ENCODE peak calls at places on chromosomes 16 and 17, in nine cellular contexts. Z, B, G, C, E, P, O, X and N are unnamed samples.

GRCh38 chr16:72740346-72740745 is 307.6 kb downstream of the ZFHX3 start:
- DNase-seq in Z (no peak), B (no peak), G (no peak), C (no peak), E (no peak), P (no peak), O (no peak), X (no peak), N (no peak)

GRCh38 chr17:75487351-75488070 is 27.8 kb downstream of the CASKIN2 start:
- DNase-seq in Z (no peak), B (no peak), G (no peak), C (no peak), E (no peak), P (peak), O (no peak), X (no peak), N (no peak)

GRCh38 chr17:76586741-76587487 is 1.3 kb upstream of the ST6GALNAC2 start:
- DNase-seq in Z (no peak), B (peak), G (no peak), C (no peak), E (no peak), P (no peak), O (no peak), X (no peak), N (no peak)

GRCh38 chr16:53785044-53785443 is 81.1 kb downstream of the FTO start:
- DNase-seq in Z (no peak), B (no peak), G (no peak), C (no peak), E (no peak), P (no peak), O (peak), X (no peak), N (no peak)

GRCh38 chr17:69773081-69773480 is 301.9 kb upstream of the KCNJ16 start:
- DNase-seq in Z (no peak), B (no peak), G (no peak), C (no peak), E (no peak), P (no peak), O (peak), X (no peak), N (no peak)

GRCh38 chr16:7967986-7968509 is 622.3 kb downstream of the TMEM114 start:
- DNase-seq in Z (no peak), B (no peak), G (no peak), C (no peak), E (no peak), P (no peak), O (no peak), X (no peak), N (no peak)

GRCh38 chr16:66161942-66162341 is 204.5 kb upstream of the CDH5 start:
- DNase-seq in Z (no peak), B (no peak), G (no peak), C (no peak), E (no peak), P (no peak), O (no peak), X (no peak), N (no peak)

GRCh38 chr17:30161601-30162000 is 45.0 kb downstream of the NSRP1 start:
- DNase-seq in Z (no peak), B (no peak), G (no peak), C (no peak), E (no peak), P (no peak), O (no peak), X (no peak), N (no peak)

GRCh38 chr17:2415081-2415480 is 14.2 kb upstream of the MNT start:
- DNase-seq in Z (no peak), B (no peak), G (no peak), C (no peak), E (no peak), P (no peak), O (no peak), X (no peak), N (no peak)

GRCh38 chr16:66484453-66485213 is 57.5 kb downstream of the BEAN1 start:
- DNase-seq in Z (no peak), B (no peak), G (no peak), C (no peak), E (no peak), P (no peak), O (no peak), X (no peak), N (peak)

GRCh38 chr17:39872700-39873099 is 4.7 kb downstream of the ZPBP2 start:
- DNase-seq in Z (peak), B (no peak), G (peak), C (no peak), E (no peak), P (no peak), O (no peak), X (peak), N (no peak)
- TF ChIP-seq CTCF in Z (peak), B (no peak), G (peak), C (no peak), E (no peak), P (no peak), O (peak), X (peak), N (no peak)

GRCh38 chr17:58591455-58591854 is 77.0 kb upstream of the MTMR4 start:
- DNase-seq in Z (no peak), B (no peak), G (no peak), C (no peak), E (no peak), P (no peak), O (no peak), X (no peak), N (no peak)
- TF ChIP-seq CTCF in Z (no peak), B (peak), G (no peak), C (no peak), E (peak), P (no peak), O (peak), X (peak), N (no peak)

GRCh38 chr17:12395733-12396354 is 269.8 kb upstream of the MYOCD start:
- DNase-seq in Z (no peak), B (peak), G (no peak), C (peak), E (no peak), P (no peak), O (no peak), X (no peak), N (no peak)
- TF ChIP-seq CTCF in Z (peak), B (peak), G (peak), C (peak), E (peak), P (peak), O (peak), X (peak), N (no peak)

GRCh38 chr16:2370725-2371124 is 30.2 kb upstream of the ABCA3 start:
- DNase-seq in Z (no peak), B (no peak), G (no peak), C (no peak), E (no peak), P (no peak), O (no peak), X (no peak), N (no peak)

GRCh38 chr16:2372684-2373083 is 32.2 kb upstream of the ABCA3 start:
- DNase-seq in Z (no peak), B (no peak), G (no peak), C (no peak), E (no peak), P (no peak), O (no peak), X (no peak), N (no peak)

GRCh38 chr16:2371421-2371820 is 30.9 kb upstream of the ABCA3 start:
- DNase-seq in Z (no peak), B (no peak), G (no peak), C (no peak), E (no peak), P (peak), O (no peak), X (no peak), N (no peak)

GRCh38 chr16:2374644-2375043 is 34.1 kb upstream of the ABCA3 start:
- DNase-seq in Z (no peak), B (no peak), G (no peak), C (no peak), E (no peak), P (no peak), O (no peak), X (no peak), N (no peak)
- TF ChIP-seq CTCF in Z (no peak), B (no peak), G (no peak), C (no peak), E (no peak), P (no peak), O (no peak), X (no peak), N (no peak)

GRCh38 chr17:77957869-77958715 is at the start of gene TNRC6C:
- DNase-seq in Z (peak), B (peak), G (peak), C (peak), E (peak), P (peak), O (peak), X (peak), N (peak)
- TF ChIP-seq CTCF in Z (no peak), B (peak), G (no peak), C (no peak), E (no peak), P (no peak), O (peak), X (peak), N (peak)

DNA sequence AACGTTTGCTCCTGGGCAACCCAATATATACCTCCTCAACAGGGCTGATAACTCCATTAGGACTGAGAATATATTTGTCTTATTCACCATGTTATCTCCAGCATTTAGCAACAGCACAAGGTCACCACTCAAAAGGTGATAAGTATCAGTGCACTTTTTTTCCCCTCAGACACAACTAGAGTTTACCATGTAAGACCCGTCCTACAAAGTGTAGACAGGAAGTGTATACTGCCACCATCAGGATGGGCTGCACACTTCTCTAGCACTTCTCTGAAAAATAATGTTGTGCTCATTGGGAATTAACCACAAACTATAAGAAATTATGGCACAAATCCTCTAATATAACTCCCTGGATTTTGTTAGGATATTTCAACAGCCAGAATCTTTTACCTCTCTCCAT is 5.7 kb upstream of the VAT1L start:
- DNase-seq in Z (no peak), B (no peak), G (no peak), C (no peak), E (no peak), P (no peak), O (no peak), X (no peak), N (no peak)
- TF ChIP-seq CTCF in Z (peak), B (peak), G (peak), C (peak), E (peak), P (no peak), O (peak), X (no peak), N (no peak)

GRCh38 chr17:38582069-38582468 is 23.7 kb downstream of the SRCIN1 start:
- DNase-seq in Z (no peak), B (no peak), G (no peak), C (no peak), E (no peak), P (no peak), O (no peak), X (no peak), N (no peak)

GRCh38 chr17:38578641-38579480 is 26.9 kb downstream of the SRCIN1 start:
- DNase-seq in Z (no peak), B (peak), G (no peak), C (no peak), E (no peak), P (no peak), O (no peak), X (no peak), N (no peak)

GRCh38 chr17:38578229-38578628 is 27.5 kb downstream of the SRCIN1 start:
- DNase-seq in Z (no peak), B (peak), G (no peak), C (no peak), E (no peak), P (no peak), O (no peak), X (no peak), N (no peak)

GRCh38 chr17:38577645-38578173 is 28.0 kb downstream of the SRCIN1 start:
- DNase-seq in Z (no peak), B (no peak), G (no peak), C (no peak), E (no peak), P (no peak), O (no peak), X (no peak), N (no peak)

GRCh38 chr17:38579934-38580333 is 25.8 kb downstream of the SRCIN1 start:
- DNase-seq in Z (no peak), B (peak), G (no peak), C (peak), E (no peak), P (no peak), O (peak), X (peak), N (no peak)
- TF ChIP-seq CTCF in Z (no peak), B (peak), G (peak), C (peak), E (peak), P (no peak), O (peak), X (peak), N (no peak)

DNA sequence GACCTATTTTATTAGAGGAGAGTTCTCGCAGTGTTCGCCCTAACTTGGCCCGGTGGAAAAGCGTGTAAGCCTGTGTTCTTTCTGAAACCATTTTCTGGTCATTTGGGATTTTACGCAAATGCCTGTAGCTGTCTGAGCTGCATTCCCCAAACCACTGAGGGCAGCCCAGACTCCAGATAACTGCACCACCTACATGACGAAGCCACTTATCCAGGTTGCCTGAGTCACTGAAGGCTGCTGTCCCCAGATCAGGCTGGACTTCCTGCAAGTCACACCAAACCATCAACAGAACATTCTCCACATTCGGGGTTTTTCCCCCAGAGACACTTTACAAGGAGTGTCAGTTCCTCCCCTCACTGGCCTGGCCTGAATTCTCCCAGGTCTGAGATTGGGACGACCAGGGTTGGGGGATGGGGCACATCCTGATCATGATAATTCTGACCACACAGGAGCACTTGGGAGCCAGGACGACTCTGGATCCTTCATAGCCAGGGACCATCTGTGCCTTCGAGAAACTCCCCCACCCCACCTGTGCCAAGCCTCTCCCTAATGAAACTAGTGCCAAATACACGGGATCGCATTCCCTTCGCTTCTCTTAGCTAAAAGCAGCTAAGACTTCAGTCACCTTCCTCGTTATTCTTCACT is 2.3 kb downstream of the RPRML start:
- DNase-seq in Z (no peak), B (peak), G (no peak), C (no peak), E (no peak), P (no peak), O (no peak), X (no peak), N (no peak)
- TF ChIP-seq CTCF in Z (no peak), B (peak), G (no peak), C (peak), E (no peak), P (no peak), O (no peak), X (no peak), N (no peak)

DNA sequence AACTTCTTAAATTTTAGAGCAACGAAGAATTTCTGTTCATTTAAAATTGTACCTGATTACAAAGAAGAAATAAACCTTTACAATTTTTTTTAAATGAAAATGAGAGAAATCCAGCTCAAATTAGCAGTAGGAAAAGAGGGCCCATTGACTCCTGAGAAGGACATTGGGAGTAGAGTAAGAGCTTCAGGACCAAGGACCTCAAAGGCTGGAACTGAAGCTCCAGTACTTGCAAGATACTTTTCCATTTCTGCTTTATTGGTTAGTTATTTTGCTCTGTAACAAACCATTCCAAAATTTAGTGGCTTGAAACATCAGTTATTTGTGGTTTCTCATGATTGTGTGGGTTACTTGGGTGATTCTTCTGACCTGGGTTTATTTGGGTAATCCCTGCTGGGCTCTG is 165.9 kb downstream of the PRKCB start:
- DNase-seq in Z (no peak), B (no peak), G (no peak), C (no peak), E (no peak), P (no peak), O (no peak), X (no peak), N (no peak)
- TF ChIP-seq CTCF in Z (no peak), B (no peak), G (no peak), C (no peak), E (no peak), P (no peak), O (no peak), X (no peak), N (no peak)